ENCODE peak calls at places on chromosomes 2 and 18, in four cellular contexts. M is K562, W is GM23338, P is H1. Q is an unnamed sample.
A peak's percentile ranks its signal among the peaks of the same experiment; 100 is the strongest.

GRCh38 chr2:148582679-148583511 is 61.7 kb upstream of the EPC2 start:
- DNase-seq in M (no peak), W (no peak), P (no peak), Q (no peak)

GRCh38 chr2:46273919-46274318 is 23.3 kb upstream of the EPAS1 start:
- DNase-seq in M (no peak), W (no peak), P (no peak), Q (no peak)

GRCh38 chr2:240885566-240885965 is 10.4 kb downstream of the MAB21L4 start:
- DNase-seq in M (no peak), W (no peak), P (no peak), Q (no peak)

GRCh38 chr2:9912468-9912867 is 39.0 kb upstream of the GRHL1 start:
- DNase-seq in M (no peak), W (no peak), P (no peak), Q (no peak)

GRCh38 chr2:112162956-112163355 is 24.8 kb downstream of the FBLN7 start:
- DNase-seq in M (no peak), W (no peak), P (no peak), Q (no peak)

GRCh38 chr18:61702007-61702406 is 190.8 kb downstream of the RNF152 start:
- DNase-seq in M (no peak), W (no peak), P (no peak), Q (no peak)

GRCh38 chr18:61596296-61596695 is 263.1 kb downstream of the CDH20 start:
- DNase-seq in M (no peak), W (no peak), P (no peak), Q (no peak)

GRCh38 chr2:32825291-32825712 is 121.5 kb upstream of the LTBP1 start:
- DNase-seq in M (peak; percentile 29), W (no peak), P (no peak), Q (no peak)

GRCh38 chr2:97728091-97728596 is 14.8 kb downstream of the ZAP70 start:
- DNase-seq in M (no peak), W (no peak), P (no peak), Q (no peak)

GRCh38 chr18:49560277-49561126 is 1.4 kb upstream of the LIPG start:
- DNase-seq in M (no peak), W (peak; percentile 66), P (peak; percentile 69), Q (peak; percentile 49)

GRCh38 chr18:46910856-46911255 is 6.5 kb downstream of the PIAS2 start:
- DNase-seq in M (no peak), W (no peak), P (no peak), Q (no peak)

GRCh38 chr2:72718906-72719305 is 106.9 kb downstream of the EXOC6B start:
- DNase-seq in M (no peak), W (peak; percentile 24), P (no peak), Q (no peak)

GRCh38 chr2:231364061-231364460 is 31.4 kb upstream of the B3GNT7 start:
- DNase-seq in M (no peak), W (no peak), P (no peak), Q (no peak)

GRCh38 chr2:109129921-109130725 is 1.1 kb downstream of the SH3RF3 start:
- DNase-seq in M (no peak), W (peak; percentile 34), P (peak; percentile 53), Q (no peak)

GRCh38 chr2:70715161-70715985 is 52.6 kb downstream of the ADD2 start:
- DNase-seq in M (no peak), W (no peak), P (peak; percentile 45), Q (no peak)

GRCh38 chr2:3468296-3468988 is 50.9 kb downstream of the ADI1 start:
- DNase-seq in M (no peak), W (no peak), P (no peak), Q (no peak)

GRCh38 chr18:21112140-21112473 is 494 bp upstream of the ROCK1 start:
- DNase-seq in M (no peak), W (no peak), P (no peak), Q (no peak)

GRCh38 chr2:76467326-76467725 is 756.6 kb upstream of the GCFC2 start:
- DNase-seq in M (no peak), W (no peak), P (no peak), Q (no peak)

DNA sequence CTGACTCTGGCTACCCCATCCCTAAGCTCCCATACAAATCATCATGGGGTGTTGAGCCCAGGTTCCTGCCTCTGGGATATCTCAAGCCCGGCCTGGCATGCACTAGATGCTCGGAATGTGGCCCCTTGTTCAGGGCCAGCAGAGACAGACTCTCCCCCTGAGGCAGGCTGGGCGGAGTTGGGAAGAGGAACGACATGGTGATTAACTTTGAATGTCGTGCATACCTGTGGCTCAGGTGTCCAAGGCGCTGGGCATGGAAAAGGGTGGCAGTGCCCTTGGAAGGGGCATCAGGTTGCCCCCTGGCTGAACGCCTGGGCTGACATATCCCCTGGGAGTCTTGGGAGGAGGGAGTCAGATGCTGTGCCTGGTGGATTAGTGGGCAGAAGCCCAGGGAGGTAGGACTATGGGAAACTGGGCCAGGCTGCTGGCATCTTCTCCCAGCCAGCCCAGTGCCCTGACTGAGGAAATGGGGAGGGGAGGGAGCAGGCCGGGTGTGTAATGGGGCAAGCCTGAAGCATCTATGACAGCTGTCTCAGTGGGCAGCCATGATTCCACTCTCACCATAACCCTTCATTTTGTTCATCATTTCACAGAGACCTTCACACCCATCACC is 57.8 kb upstream of the OTOF start:
- DNase-seq in M (no peak), W (no peak), P (no peak), Q (no peak)
- TF ChIP-seq CREB1 in M (no peak), W (no peak), P (no peak), Q (no peak)

GRCh38 chr2:65396348-65397026 is 35.9 kb downstream of the SPRED2 start:
- DNase-seq in M (no peak), W (no peak), P (no peak), Q (no peak)

GRCh38 chr2:65393743-65394422 is 38.5 kb downstream of the SPRED2 start:
- DNase-seq in M (no peak), W (no peak), P (no peak), Q (no peak)

GRCh38 chr2:65392609-65393008 is 39.8 kb downstream of the SPRED2 start:
- DNase-seq in M (no peak), W (no peak), P (no peak), Q (no peak)

GRCh38 chr2:65395621-65396347 is 36.6 kb downstream of the SPRED2 start:
- DNase-seq in M (no peak), W (no peak), P (no peak), Q (no peak)

GRCh38 chr2:65397122-65397521 is 35.3 kb downstream of the SPRED2 start:
- DNase-seq in M (peak; percentile 33), W (no peak), P (no peak), Q (no peak)
- TF ChIP-seq CREB1 in M (no peak), W (no peak), P (no peak), Q (no peak)

DNA sequence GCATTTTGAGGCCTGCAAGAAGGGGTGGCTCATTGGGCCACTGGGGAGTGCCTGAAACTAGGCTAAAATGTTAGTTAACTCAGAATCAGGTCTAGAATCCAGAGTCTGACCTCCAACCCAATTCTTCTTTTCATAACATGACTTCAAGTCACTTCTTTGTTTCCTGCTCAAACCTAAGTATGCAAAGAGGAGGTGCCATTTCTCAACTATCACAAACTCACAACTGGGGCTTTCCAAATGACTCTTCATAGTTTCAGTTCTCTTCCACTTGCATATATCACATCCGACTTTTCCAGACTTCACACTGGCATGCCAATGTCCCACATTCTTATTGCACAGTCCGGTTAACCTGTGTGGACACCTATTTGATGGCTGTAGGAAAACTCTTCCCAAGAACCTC is 211.6 kb downstream of the TCF4 start:
- DNase-seq in M (no peak), W (no peak), P (no peak), Q (no peak)
- TF ChIP-seq CREB1 in M (no peak), W (no peak), P (no peak), Q (no peak)

GRCh38 chr2:175414872-175415487 is 233.5 kb upstream of the ATP5MC3 start:
- DNase-seq in M (peak; percentile 56), W (peak; percentile 77), P (peak; percentile 65), Q (peak; percentile 69)
- TF ChIP-seq CREB1 in M (no peak), W (no peak), P (no peak), Q (no peak)

DNA sequence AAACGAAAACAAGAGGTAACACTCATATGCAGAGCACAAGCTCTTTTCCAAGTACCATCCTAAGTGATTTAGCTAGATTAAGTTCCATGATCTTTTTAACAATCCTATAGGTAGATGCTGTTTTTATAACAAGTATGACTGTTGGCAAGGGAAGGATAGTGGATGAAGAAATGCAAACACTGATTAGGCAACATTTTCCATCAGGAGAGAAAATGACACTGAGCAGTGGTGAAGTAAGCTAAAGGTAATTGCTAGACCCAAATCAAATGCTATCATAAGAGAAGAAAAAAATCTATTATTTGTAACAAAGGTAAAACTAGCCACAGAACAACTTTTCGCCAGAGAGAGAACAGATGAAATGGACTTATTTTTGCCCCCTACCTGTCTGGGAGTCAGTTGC is 34.3 kb upstream of the BARD1 start:
- DNase-seq in M (no peak), W (no peak), P (no peak), Q (no peak)
- TF ChIP-seq CREB1 in M (no peak), W (no peak), P (no peak), Q (no peak)

GRCh38 chr2:159971365-159972122 is 90.9 kb downstream of the PLA2R1 start:
- DNase-seq in M (no peak), W (no peak), P (no peak), Q (no peak)
- TF ChIP-seq CREB1 in M (no peak), W (no peak), P (no peak), Q (no peak)